ENCODE peak calls at places on chromosomes 4 and X, in six cellular contexts. One of them, this sample, is unnamed.

GRCh38 chr4:55439023-55439422 is 43.3 kb downstream of the TMEM165 start:
- DNase-seq in HepG2: peak
- DNase-seq in A549: no peak
- DNase-seq in K562: no peak
- DNase-seq in GM12878: no peak
- DNase-seq in endothelial cell of umbilical vein: no peak
- DNase-seq in this sample: no peak

GRCh38 chr4:2417196-2417764 is 1.2 kb downstream of the ZFYVE28 start:
- DNase-seq in A549: no peak
- DNase-seq in K562: peak
- DNase-seq in endothelial cell of umbilical vein: peak
- DNase-seq in GM12878: no peak
- DNase-seq in HepG2: no peak
- DNase-seq in this sample: no peak

GRCh38 chr4:70518269-70518668 is at the start of gene AMTN:
- DNase-seq in HepG2: no peak
- DNase-seq in endothelial cell of umbilical vein: no peak
- DNase-seq in K562: no peak
- DNase-seq in A549: no peak
- DNase-seq in GM12878: no peak
- DNase-seq in this sample: no peak

GRCh38 chr4:75605928-75606327 is 24.4 kb downstream of the CDKL2 start:
- DNase-seq in endothelial cell of umbilical vein: no peak
- DNase-seq in GM12878: no peak
- DNase-seq in K562: no peak
- DNase-seq in HepG2: no peak
- DNase-seq in A549: no peak
- DNase-seq in this sample: no peak

GRCh38 chrX:24146283-24146865 is 3.2 kb upstream of the ZFX start:
- DNase-seq in K562: no peak
- DNase-seq in GM12878: no peak
- DNase-seq in A549: peak
- DNase-seq in endothelial cell of umbilical vein: peak
- DNase-seq in HepG2: no peak
- DNase-seq in this sample: peak

GRCh38 chr4:71713611-71714203 is 70.2 kb downstream of the GC start:
- DNase-seq in HepG2: peak
- DNase-seq in GM12878: no peak
- DNase-seq in endothelial cell of umbilical vein: peak
- DNase-seq in A549: peak
- DNase-seq in K562: peak
- DNase-seq in this sample: peak

GRCh38 chrX:96884027-96884426 is 319 bp downstream of the RPA4 start:
- DNase-seq in HepG2: no peak
- DNase-seq in GM12878: no peak
- DNase-seq in A549: no peak
- DNase-seq in K562: no peak
- DNase-seq in endothelial cell of umbilical vein: no peak
- DNase-seq in this sample: no peak

GRCh38 chrX:331772-332495 is 13.3 kb upstream of the GTPBP6 start:
- DNase-seq in HepG2: no peak
- DNase-seq in GM12878: no peak
- DNase-seq in A549: no peak
- DNase-seq in endothelial cell of umbilical vein: no peak
- DNase-seq in K562: no peak
- DNase-seq in this sample: no peak

GRCh38 chr4:113574636-113575103 is 186.9 kb downstream of the CAMK2D start:
- DNase-seq in GM12878: no peak
- DNase-seq in endothelial cell of umbilical vein: peak
- DNase-seq in HepG2: no peak
- DNase-seq in A549: no peak
- DNase-seq in K562: no peak
- DNase-seq in this sample: no peak

GRCh38 chrX:155056877-155057792 is 13.8 kb downstream of the CMC4 start:
- DNase-seq in HepG2: peak
- DNase-seq in A549: peak
- DNase-seq in K562: peak
- DNase-seq in endothelial cell of umbilical vein: peak
- DNase-seq in GM12878: peak
- DNase-seq in this sample: peak

GRCh38 chr4:162952232-162952631 is 214.5 kb downstream of the NAF1 start:
- DNase-seq in A549: no peak
- DNase-seq in GM12878: no peak
- DNase-seq in endothelial cell of umbilical vein: no peak
- DNase-seq in K562: no peak
- DNase-seq in HepG2: no peak
- DNase-seq in this sample: peak

GRCh38 chr4:94208918-94209317 is 1.3 kb downstream of the SMARCAD1 start:
- DNase-seq in HepG2: no peak
- DNase-seq in A549: no peak
- DNase-seq in endothelial cell of umbilical vein: no peak
- DNase-seq in GM12878: no peak
- DNase-seq in K562: no peak
- DNase-seq in this sample: peak

GRCh38 chr4:142091085-142091513 is 454.7 kb downstream of the IL15 start:
- DNase-seq in K562: no peak
- DNase-seq in endothelial cell of umbilical vein: peak
- DNase-seq in HepG2: no peak
- DNase-seq in GM12878: no peak
- DNase-seq in A549: peak
- DNase-seq in this sample: no peak

GRCh38 chr4:22500128-22500611 is 15.7 kb downstream of the ADGRA3 start:
- DNase-seq in A549: no peak
- DNase-seq in GM12878: no peak
- DNase-seq in K562: no peak
- DNase-seq in HepG2: no peak
- DNase-seq in endothelial cell of umbilical vein: no peak
- DNase-seq in this sample: no peak

GRCh38 chr4:1980561-1981041 is 28.2 kb downstream of the NELFA start:
- DNase-seq in A549: no peak
- DNase-seq in HepG2: no peak
- DNase-seq in K562: no peak
- DNase-seq in endothelial cell of umbilical vein: no peak
- DNase-seq in GM12878: no peak
- DNase-seq in this sample: no peak

GRCh38 chr4:69523385-69524132 is 27.9 kb upstream of the UGT2B4 start:
- DNase-seq in K562: no peak
- DNase-seq in GM12878: no peak
- DNase-seq in HepG2: no peak
- DNase-seq in A549: no peak
- DNase-seq in endothelial cell of umbilical vein: no peak
- DNase-seq in this sample: no peak

GRCh38 chr4:125750399-125750798 is 435.6 kb downstream of the FAT4 start:
- DNase-seq in endothelial cell of umbilical vein: no peak
- DNase-seq in HepG2: no peak
- DNase-seq in A549: no peak
- DNase-seq in K562: no peak
- DNase-seq in GM12878: no peak
- DNase-seq in this sample: no peak

GRCh38 chrX:84729809-84730208 is 227.6 kb upstream of the HDX start:
- DNase-seq in K562: peak
- DNase-seq in endothelial cell of umbilical vein: peak
- DNase-seq in A549: peak
- DNase-seq in HepG2: peak
- DNase-seq in GM12878: peak
- DNase-seq in this sample: peak

GRCh38 chr4:176262243-176262642 is 6.8 kb downstream of the ASB5 start:
- DNase-seq in GM12878: peak
- DNase-seq in A549: no peak
- DNase-seq in HepG2: no peak
- DNase-seq in K562: no peak
- DNase-seq in endothelial cell of umbilical vein: no peak
- DNase-seq in this sample: no peak

GRCh38 chrX:47311857-47312774 is 58.3 kb upstream of the ZNF157 start:
- DNase-seq in endothelial cell of umbilical vein: peak
- DNase-seq in GM12878: no peak
- DNase-seq in A549: peak
- DNase-seq in HepG2: peak
- DNase-seq in K562: peak
- DNase-seq in this sample: peak

GRCh38 chrX:45322382-45322781 is 121.7 kb upstream of the DIPK2B start:
- DNase-seq in endothelial cell of umbilical vein: peak
- DNase-seq in GM12878: no peak
- DNase-seq in K562: no peak
- DNase-seq in A549: peak
- DNase-seq in HepG2: peak
- DNase-seq in this sample: peak

GRCh38 chrX:39065051-39065871 is 264.0 kb downstream of the MID1IP1 start:
- DNase-seq in GM12878: no peak
- DNase-seq in K562: no peak
- DNase-seq in HepG2: no peak
- DNase-seq in endothelial cell of umbilical vein: no peak
- DNase-seq in A549: no peak
- DNase-seq in this sample: no peak

GRCh38 chrX:9682456-9682855 is 83.2 kb downstream of the GPR143 start:
- DNase-seq in HepG2: no peak
- DNase-seq in GM12878: no peak
- DNase-seq in A549: no peak
- DNase-seq in K562: no peak
- DNase-seq in endothelial cell of umbilical vein: peak
- DNase-seq in this sample: no peak

GRCh38 chrX:314781-315595 is 3.6 kb downstream of the GTPBP6 start:
- DNase-seq in GM12878: no peak
- DNase-seq in A549: peak
- DNase-seq in endothelial cell of umbilical vein: peak
- DNase-seq in K562: no peak
- DNase-seq in HepG2: no peak
- DNase-seq in this sample: no peak

GRCh38 chr4:52659722-52660261 is 691 bp upstream of the USP46 start:
- DNase-seq in HepG2: peak
- DNase-seq in K562: peak
- DNase-seq in endothelial cell of umbilical vein: peak
- DNase-seq in A549: peak
- DNase-seq in GM12878: no peak
- DNase-seq in this sample: peak

GRCh38 chr4:108342325-108342986 is 173.7 kb upstream of the LEF1 start:
- DNase-seq in A549: no peak
- DNase-seq in endothelial cell of umbilical vein: no peak
- DNase-seq in GM12878: no peak
- DNase-seq in HepG2: no peak
- DNase-seq in K562: no peak
- DNase-seq in this sample: no peak

GRCh38 chr4:5753366-5753765 is 42.4 kb downstream of the EVC start:
- DNase-seq in K562: no peak
- DNase-seq in A549: no peak
- DNase-seq in endothelial cell of umbilical vein: no peak
- DNase-seq in HepG2: no peak
- DNase-seq in GM12878: no peak
- DNase-seq in this sample: no peak

GRCh38 chr4:78644744-78645330 is 93.3 kb downstream of the ANXA3 start:
- DNase-seq in A549: peak
- DNase-seq in GM12878: no peak
- DNase-seq in endothelial cell of umbilical vein: peak
- DNase-seq in K562: peak
- DNase-seq in HepG2: peak
- DNase-seq in this sample: peak
- H3K4me3 ChIP-seq in A549: peak
- H3K4me3 ChIP-seq in GM12878: no peak
- H3K4me3 ChIP-seq in endothelial cell of umbilical vein: peak
- H3K4me3 ChIP-seq in K562: no peak
- H3K4me3 ChIP-seq in HepG2: no peak
- H3K4me3 ChIP-seq in this sample: no peak

GRCh38 chrX:18874560-18875255 is 109.2 kb downstream of the PHKA2 start:
- DNase-seq in GM12878: no peak
- DNase-seq in endothelial cell of umbilical vein: no peak
- DNase-seq in A549: no peak
- DNase-seq in K562: no peak
- DNase-seq in HepG2: no peak
- DNase-seq in this sample: no peak

GRCh38 chrX:18873836-18874235 is 110.1 kb downstream of the PHKA2 start:
- DNase-seq in K562: no peak
- DNase-seq in endothelial cell of umbilical vein: no peak
- DNase-seq in HepG2: no peak
- DNase-seq in GM12878: no peak
- DNase-seq in A549: no peak
- DNase-seq in this sample: no peak

GRCh38 chrX:18871970-18872369 is 111.9 kb downstream of the PHKA2 start:
- DNase-seq in GM12878: no peak
- DNase-seq in endothelial cell of umbilical vein: no peak
- DNase-seq in HepG2: no peak
- DNase-seq in K562: no peak
- DNase-seq in A549: no peak
- DNase-seq in this sample: no peak

GRCh38 chrX:18872621-18873020 is 111.3 kb downstream of the PHKA2 start:
- DNase-seq in GM12878: no peak
- DNase-seq in endothelial cell of umbilical vein: no peak
- DNase-seq in HepG2: no peak
- DNase-seq in K562: no peak
- DNase-seq in A549: no peak
- DNase-seq in this sample: no peak

GRCh38 chrX:18873189-18873791 is 110.6 kb downstream of the PHKA2 start:
- DNase-seq in HepG2: no peak
- DNase-seq in A549: no peak
- DNase-seq in GM12878: no peak
- DNase-seq in endothelial cell of umbilical vein: peak
- DNase-seq in K562: no peak
- DNase-seq in this sample: no peak
- TF ChIP-seq MAX in HepG2: no peak
- TF ChIP-seq MAX in A549: no peak
- TF ChIP-seq MAX in GM12878: no peak
- TF ChIP-seq MAX in endothelial cell of umbilical vein: no peak
- TF ChIP-seq MAX in K562: no peak
- TF ChIP-seq MAX in this sample: no peak

DNA sequence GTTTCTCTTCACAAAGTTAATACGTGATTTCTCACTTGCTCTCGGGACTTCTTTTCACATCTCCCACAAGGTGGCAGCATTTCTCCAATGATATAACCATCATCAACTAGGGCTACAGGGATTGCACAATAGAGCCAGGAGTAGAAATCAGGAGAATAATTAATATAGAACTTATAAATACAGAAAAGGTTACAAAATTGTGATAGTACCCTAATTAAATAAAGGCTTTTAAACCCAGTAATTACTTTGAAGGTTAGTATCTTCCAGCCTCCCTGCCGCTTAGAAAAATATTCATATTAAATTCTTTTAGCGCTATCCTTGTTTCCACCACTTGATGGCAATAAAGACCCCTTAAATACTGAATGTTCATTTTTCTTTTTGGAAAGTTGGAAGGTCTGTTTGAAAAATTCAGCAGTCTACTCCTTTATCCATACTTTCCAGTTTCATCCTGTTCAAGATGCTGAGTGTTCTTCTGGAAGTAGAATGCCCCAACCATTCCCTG is 65.8 kb downstream of the RASGEF1B start:
- DNase-seq in GM12878: peak
- DNase-seq in HepG2: peak
- DNase-seq in A549: peak
- DNase-seq in endothelial cell of umbilical vein: peak
- DNase-seq in K562: peak
- DNase-seq in this sample: peak
- TF ChIP-seq MYC in GM12878: no peak
- TF ChIP-seq MYC in HepG2: no peak
- TF ChIP-seq MYC in A549: no peak
- TF ChIP-seq MYC in endothelial cell of umbilical vein: no peak
- TF ChIP-seq MYC in K562: no peak
- TF ChIP-seq MYC in this sample: no peak

DNA sequence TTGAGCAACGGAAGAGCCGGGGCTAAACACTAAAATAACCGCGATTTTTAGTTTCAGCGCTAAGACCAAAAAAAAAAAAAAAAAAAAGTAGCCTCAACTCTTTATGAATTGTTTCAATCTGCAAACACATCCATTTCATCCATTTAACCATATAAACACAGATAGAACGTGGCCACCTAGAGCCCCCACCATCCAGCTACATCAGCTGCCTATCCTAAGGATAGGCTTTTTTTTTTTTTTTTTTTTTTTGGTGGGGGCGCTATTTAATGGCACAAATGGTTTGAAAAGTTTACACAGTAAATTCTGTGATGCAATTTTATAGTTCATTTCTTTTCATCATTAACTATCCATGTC is 492 bp upstream of the HDAC8 start:
- DNase-seq in GM12878: no peak
- DNase-seq in endothelial cell of umbilical vein: no peak
- DNase-seq in A549: no peak
- DNase-seq in HepG2: no peak
- DNase-seq in K562: no peak
- DNase-seq in this sample: no peak
- H3K4me3 ChIP-seq in GM12878: no peak
- H3K4me3 ChIP-seq in endothelial cell of umbilical vein: peak
- H3K4me3 ChIP-seq in A549: peak
- H3K4me3 ChIP-seq in HepG2: peak
- H3K4me3 ChIP-seq in K562: peak
- H3K4me3 ChIP-seq in this sample: peak